ENCODE peak calls at places on chromosome 21, in five cellular contexts. E is AG04450, A is hepatocyte, U is DND-41, R is brain microvascular endothelial cell. I is an unnamed sample.

GRCh38 chr21:45817345-45817744 is 164.2 kb upstream of the COL6A1 start:
- DNase-seq in U (no peak), A (no peak), R (no peak), E (no peak), I (no peak)

GRCh38 chr21:33412832-33413519 is 9.8 kb downstream of the IFNGR2 start:
- DNase-seq in R (no peak), E (no peak), U (no peak), A (peak), I (no peak)

GRCh38 chr21:38325216-38325615 is 68.4 kb downstream of the KCNJ15 start:
- DNase-seq in A (no peak), U (no peak), R (no peak), E (no peak), I (no peak)

GRCh38 chr21:45542667-45543370 is 579 bp upstream of the SLC19A1 start:
- DNase-seq in E (no peak), U (no peak), A (no peak), R (no peak), I (peak)

GRCh38 chr21:24545807-24546361 is 1061.4 kb downstream of the MRPL39 start:
- DNase-seq in R (no peak), E (no peak), A (no peak), U (no peak), I (no peak)

GRCh38 chr21:45724345-45724961 is 80.9 kb downstream of the PCBP3 start:
- DNase-seq in A (no peak), E (no peak), R (no peak), U (no peak), I (no peak)

GRCh38 chr21:40967771-40968170 is 120.8 kb upstream of the DSCAM start:
- DNase-seq in U (no peak), E (no peak), R (no peak), A (no peak), I (no peak)

GRCh38 chr21:45496151-45496967 is 45.9 kb downstream of the SLC19A1 start:
- DNase-seq in A (no peak), R (no peak), U (no peak), E (no peak), I (peak)

GRCh38 chr21:36693144-36694040 is 5.5 kb upstream of the SIM2 start:
- DNase-seq in R (no peak), E (no peak), U (no peak), A (no peak), I (no peak)

GRCh38 chr21:38471766-38472165 is 26.5 kb downstream of the ERG start:
- DNase-seq in U (no peak), A (no peak), R (no peak), E (no peak), I (no peak)

GRCh38 chr21:41315726-41316125 is 875 bp upstream of the FAM3B start:
- DNase-seq in R (no peak), U (no peak), E (no peak), A (no peak), I (no peak)

GRCh38 chr21:35145626-35146236 is 96.6 kb upstream of the RUNX1 start:
- DNase-seq in E (no peak), A (no peak), U (no peak), R (no peak), I (no peak)

GRCh38 chr21:35811115-35811806 is 249.1 kb downstream of the SETD4 start:
- DNase-seq in E (no peak), R (no peak), U (no peak), A (no peak), I (no peak)

GRCh38 chr21:26087223-26087918 is 83.2 kb downstream of the APP start:
- DNase-seq in R (no peak), E (no peak), A (no peak), U (no peak), I (no peak)

GRCh38 chr21:29606613-29607012 is 307.9 kb downstream of the BACH1 start:
- DNase-seq in R (no peak), A (no peak), E (no peak), U (no peak), I (no peak)

GRCh38 chr21:36699026-36699545 is at the start of gene SIM2:
- DNase-seq in E (no peak), R (no peak), U (no peak), A (no peak), I (no peak)

GRCh38 chr21:16588433-16588860 is 858.7 kb downstream of the USP25 start:
- DNase-seq in R (peak), E (peak), U (no peak), A (peak), I (peak)

GRCh38 chr21:45539796-45540600 is 2.2 kb downstream of the SLC19A1 start:
- DNase-seq in R (no peak), U (no peak), E (no peak), A (no peak), I (peak)

GRCh38 chr21:37072239-37072987 is 458 bp downstream of the PIGP start:
- DNase-seq in R (peak), U (no peak), A (peak), E (no peak), I (peak)

GRCh38 chr21:34836103-34836932 is 167.5 kb downstream of the CLIC6 start:
- DNase-seq in A (peak), R (peak), U (no peak), E (peak), I (no peak)

GRCh38 chr21:20330652-20331051 is 667.6 kb upstream of the NCAM2 start:
- DNase-seq in R (no peak), E (no peak), A (no peak), U (no peak), I (no peak)

GRCh38 chr21:34670220-34670961 is 1.6 kb downstream of the CLIC6 start:
- DNase-seq in E (no peak), A (peak), R (no peak), U (no peak), I (no peak)

GRCh38 chr21:46065215-46065992 is 32.5 kb upstream of the COL6A2 start:
- DNase-seq in R (peak), U (peak), E (no peak), A (peak), I (peak)

GRCh38 chr21:17925900-17926299 is 106.7 kb upstream of the C21orf91 start:
- DNase-seq in A (peak), U (no peak), R (no peak), E (no peak), I (no peak)
- TF ChIP-seq CTCF in A (peak), U (peak), R (peak), E (peak), I (peak)

GRCh38 chr21:43269981-43270670 is 101.3 kb downstream of the CRYAA start:
- DNase-seq in R (no peak), E (no peak), U (no peak), A (no peak), I (peak)

GRCh38 chr21:43268086-43268803 is 99.4 kb downstream of the CRYAA start:
- DNase-seq in R (no peak), E (no peak), U (no peak), A (no peak), I (peak)

GRCh38 chr21:43270800-43271261 is 102.0 kb downstream of the CRYAA start:
- DNase-seq in U (no peak), A (no peak), R (no peak), E (no peak), I (peak)

GRCh38 chr21:43268804-43269186 is 100.0 kb downstream of the CRYAA start:
- DNase-seq in E (no peak), A (no peak), U (no peak), R (no peak), I (peak)

DNA sequence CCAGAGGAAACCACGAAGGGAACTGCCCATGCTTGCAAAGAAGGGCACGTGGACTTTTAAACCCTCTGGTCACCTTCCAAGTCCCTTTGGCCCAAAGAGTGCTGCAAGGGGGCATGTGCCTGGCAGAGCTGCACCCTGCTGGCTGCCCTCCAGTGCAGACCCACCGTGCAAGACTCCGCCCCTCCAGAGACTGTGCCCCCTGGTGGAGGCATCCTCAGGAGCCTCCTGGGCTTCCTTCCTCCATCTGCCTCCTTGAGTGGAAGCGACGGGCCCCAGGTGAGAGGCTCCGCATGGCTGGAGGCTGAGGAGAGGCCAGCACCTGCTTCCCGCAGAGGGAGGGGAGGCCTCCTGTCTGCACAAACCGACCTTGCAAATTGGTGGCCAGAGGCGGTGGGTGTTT is 100.7 kb downstream of the CRYAA start:
- DNase-seq in E (no peak), U (peak), R (no peak), A (no peak), I (peak)
- TF ChIP-seq CTCF in E (peak), U (peak), R (peak), A (no peak), I (peak)

GRCh38 chr21:44489962-44490361 is 34.7 kb downstream of the LRRC3 start:
- DNase-seq in A (no peak), E (no peak), U (no peak), R (no peak), I (no peak)

GRCh38 chr21:44485796-44486195 is 30.5 kb downstream of the LRRC3 start:
- DNase-seq in E (no peak), U (no peak), A (no peak), R (no peak), I (no peak)

GRCh38 chr21:44485254-44485793 is 30.0 kb downstream of the LRRC3 start:
- DNase-seq in A (peak), R (no peak), E (no peak), U (no peak), I (no peak)

GRCh38 chr21:44486302-44486701 is 31.0 kb downstream of the LRRC3 start:
- DNase-seq in E (no peak), U (no peak), A (no peak), R (no peak), I (no peak)

GRCh38 chr21:44487831-44488230 is 32.5 kb downstream of the LRRC3 start:
- DNase-seq in R (peak), U (peak), A (peak), E (no peak), I (no peak)
- TF ChIP-seq CTCF in R (peak), U (peak), A (peak), E (peak), I (peak)

GRCh38 chr21:42468511-42469131 is 27.4 kb downstream of the RSPH1 start:
- DNase-seq in R (no peak), A (no peak), U (no peak), E (no peak), I (no peak)

GRCh38 chr21:42467613-42467983 is 28.4 kb downstream of the RSPH1 start:
- DNase-seq in U (no peak), E (no peak), A (no peak), R (no peak), I (no peak)

GRCh38 chr21:42465008-42465878 is 30.8 kb downstream of the RSPH1 start:
- DNase-seq in U (no peak), R (peak), A (peak), E (no peak), I (no peak)

GRCh38 chr21:42469272-42469671 is 26.8 kb downstream of the RSPH1 start:
- DNase-seq in A (peak), U (no peak), E (no peak), R (no peak), I (no peak)

GRCh38 chr21:42466700-42467612 is 29.1 kb downstream of the RSPH1 start:
- DNase-seq in R (peak), U (no peak), A (peak), E (no peak), I (no peak)
- TF ChIP-seq CTCF in R (peak), U (peak), A (peak), E (no peak), I (peak)

GRCh38 chr21:17726047-17726446 is 93.1 kb downstream of the C21orf91 start:
- DNase-seq in E (no peak), R (no peak), A (no peak), U (no peak), I (no peak)
- TF ChIP-seq CTCF in E (peak), R (no peak), A (no peak), U (peak), I (peak)

GRCh38 chr21:31780944-31781343 is 49.0 kb upstream of the SCAF4 start:
- DNase-seq in U (no peak), R (no peak), A (peak), E (no peak), I (no peak)
- TF ChIP-seq CTCF in U (peak), R (no peak), A (peak), E (no peak), I (peak)